ENCODE peak calls at places on chromosomes 3 and 15, in nine cellular contexts. G is NCI-H345; Z is adipocyte; F is Calu3; X is WTC11; A is ELF-1; C is anterior cingulate cortex; N is stimulated activated CD4-positive, alpha-beta T cell treated with anti-CD3 and anti-CD28 coated beads, Interleukin-15, amount 100 ng/mL, for 1 hour; L is stimulated activated naive CD4-positive, alpha-beta T cell treated with Interleukin-2 at 50 U/mL for 16 hours. W is an unnamed sample.

GRCh38 chr3:32041316-32041715 is 59.8 kb downstream of the ZNF860 start:
- DNase-seq in C (no peak), G (no peak), A (no peak), X (no peak), N (no peak), F (no peak), L (no peak), Z (no peak), W (no peak)

GRCh38 chr3:43071313-43071893 is 34.5 kb downstream of the POMGNT2 start:
- DNase-seq in C (no peak), X (peak), A (peak), G (no peak), F (no peak), L (no peak), N (no peak), Z (no peak), W (no peak)

GRCh38 chr3:15331606-15332404 is 581 bp downstream of the SH3BP5 start:
- DNase-seq in Z (peak), L (peak), C (peak), X (peak), F (peak), N (peak), A (no peak), G (peak), W (peak)

GRCh38 chr3:36944012-36944640 is 728 bp downstream of the TRANK1 start:
- DNase-seq in A (peak), L (peak), Z (peak), X (peak), C (peak), G (peak), N (peak), F (peak), W (peak)

GRCh38 chr3:31565288-31565687 is 32.6 kb downstream of the STT3B start:
- DNase-seq in X (no peak), N (no peak), Z (no peak), A (no peak), F (no peak), C (no peak), G (no peak), L (no peak), W (no peak)

GRCh38 chr3:13620776-13621365 is 71.9 kb downstream of the FBLN2 start:
- DNase-seq in G (no peak), L (no peak), Z (no peak), X (no peak), C (no peak), F (no peak), A (no peak), N (no peak), W (no peak)

GRCh38 chr3:90044417-90044816 is 937.0 kb downstream of the EPHA3 start:
- DNase-seq in A (no peak), C (no peak), G (no peak), L (no peak), F (no peak), Z (no peak), X (no peak), N (no peak), W (no peak)

GRCh38 chr3:111852540-111852939 is 6.5 kb upstream of the PHLDB2 start:
- DNase-seq in X (no peak), A (no peak), C (no peak), Z (no peak), F (no peak), N (no peak), G (no peak), L (no peak), W (no peak)

GRCh38 chr15:90851114-90851513 is 17.3 kb upstream of the FURIN start:
- DNase-seq in A (no peak), X (no peak), L (peak), C (no peak), F (no peak), G (no peak), Z (no peak), N (no peak), W (no peak)

GRCh38 chr3:178406206-178406605 is 130.0 kb upstream of the KCNMB2 start:
- DNase-seq in A (no peak), L (no peak), N (no peak), F (no peak), X (no peak), G (no peak), C (no peak), Z (peak), W (no peak)

GRCh38 chr15:99537344-99537743 is 28.4 kb upstream of the MEF2A start:
- DNase-seq in L (no peak), C (no peak), X (no peak), Z (peak), A (no peak), G (no peak), N (no peak), F (no peak), W (no peak)

GRCh38 chr3:50830451-50830850 is 155.7 kb downstream of the DOCK3 start:
- DNase-seq in G (no peak), N (no peak), L (no peak), Z (no peak), F (no peak), X (no peak), C (no peak), A (no peak), W (no peak)

W was measured in ecto neural progenitor cell.